ENCODE peak calls at places on chromosomes 7 and 10, in five cellular contexts. W is HCEC 1CT; G is GM19239; Q is naive thymus-derived CD4-positive, alpha-beta T cell; B is MCF 10A. P is an unnamed sample.

GRCh38 chr7:979886-980571 is 3.0 kb upstream of the CYP2W1 start:
- DNase-seq in W (no peak), G (no peak), Q (no peak), B (no peak), P (no peak)

GRCh38 chr10:96261930-96262329 is 9.4 kb downstream of the BLNK start:
- DNase-seq in W (no peak), G (no peak), Q (no peak), B (no peak), P (no peak)

GRCh38 chr7:116551692-116552091 is 26.9 kb downstream of the CAV1 start:
- DNase-seq in W (no peak), G (no peak), Q (no peak), B (no peak), P (no peak)

GRCh38 chr10:33930079-33930478 is 595.6 kb upstream of the NRP1 start:
- DNase-seq in W (no peak), G (no peak), Q (no peak), B (no peak), P (no peak)

GRCh38 chr10:51999089-51999488 is 299.7 kb upstream of the CSTF2T start:
- DNase-seq in W (no peak), G (no peak), Q (no peak), B (no peak), P (no peak)

GRCh38 chr7:43535810-43536585 is 46.9 kb upstream of the STK17A start:
- DNase-seq in W (peak; percentile 88), G (no peak), Q (no peak), B (peak; percentile 82), P (no peak)

GRCh38 chr7:99004216-99004615 is 125.9 kb downstream of the TRRAP start:
- DNase-seq in W (no peak), G (no peak), Q (no peak), B (no peak), P (peak; percentile 54)

GRCh38 chr7:33805630-33806233 is 99.6 kb upstream of the BMPER start:
- DNase-seq in W (peak; percentile 56), G (no peak), Q (no peak), B (peak; percentile 62), P (no peak)

GRCh38 chr10:99730026-99730425 is 1.9 kb downstream of the COX15 start:
- DNase-seq in W (peak; percentile 32), G (no peak), Q (no peak), B (peak; percentile 11), P (no peak)

GRCh38 chr10:70715853-70716795 is 43.8 kb downstream of the ADAMTS14 start:
- DNase-seq in W (peak; percentile 75), G (no peak), Q (no peak), B (peak; percentile 58), P (no peak)

GRCh38 chr10:97849491-97850402 is at the start of gene GOLGA7B:
- DNase-seq in W (no peak), G (peak; percentile 61), Q (peak; percentile 66), B (peak; percentile 29), P (no peak)

GRCh38 chr10:48251525-48252353 is 22.8 kb downstream of the FRMPD2 start:
- DNase-seq in W (no peak), G (no peak), Q (no peak), B (peak; percentile 57), P (no peak)

GRCh38 chr10:103855424-103855823 is at the start of gene SH3PXD2A:
- DNase-seq in W (peak; percentile 6), G (no peak), Q (no peak), B (no peak), P (no peak)

GRCh38 chr10:70740441-70741288 is 44.5 kb downstream of the TBATA start:
- DNase-seq in W (no peak), G (no peak), Q (no peak), B (no peak), P (no peak)

GRCh38 chr7:31129067-31129466 is 77.0 kb downstream of the ADCYAP1R1 start:
- DNase-seq in W (no peak), G (no peak), Q (no peak), B (peak; percentile 21), P (no peak)

GRCh38 chr7:33107136-33108066 is 1.8 kb downstream of the RP9 start:
- DNase-seq in W (peak; percentile 62), G (no peak), Q (peak; percentile 55), B (peak; percentile 58), P (no peak)

GRCh38 chr7:139739863-139740597 is 37.8 kb downstream of the HIPK2 start:
- DNase-seq in W (no peak), G (no peak), Q (no peak), B (no peak), P (no peak)

GRCh38 chr7:92504563-92504962 is 23.8 kb downstream of the PEX1 start:
- DNase-seq in W (no peak), G (no peak), Q (no peak), B (no peak), P (no peak)

GRCh38 chr7:111029574-111030357 is 61.2 kb upstream of the LRRN3 start:
- DNase-seq in W (peak; percentile 22), G (no peak), Q (peak; percentile 68), B (peak; percentile 46), P (no peak)

GRCh38 chr7:135743907-135744789 is 4.5 kb downstream of the FAM180A start:
- DNase-seq in W (no peak), G (no peak), Q (no peak), B (no peak), P (no peak)

GRCh38 chr10:81081887-81082620 is 544.4 kb downstream of the SH2D4B start:
- DNase-seq in W (no peak), G (no peak), Q (no peak), B (peak; percentile 33), P (no peak)

GRCh38 chr10:3173173-3173878 is 744 bp upstream of the PITRM1 start:
- DNase-seq in W (no peak), G (peak; percentile 41), Q (no peak), B (no peak), P (peak; percentile 98)

GRCh38 chr7:33789871-33790270 is 115.5 kb upstream of the BMPER start:
- DNase-seq in W (no peak), G (no peak), Q (no peak), B (no peak), P (no peak)

GRCh38 chr7:103751476-103751875 is 238.0 kb downstream of the RELN start:
- DNase-seq in W (no peak), G (no peak), Q (no peak), B (no peak), P (no peak)

GRCh38 chr10:132247943-132248342 is 59.8 kb downstream of the STK32C start:
- DNase-seq in W (no peak), G (no peak), Q (no peak), B (no peak), P (no peak)

GRCh38 chr7:21943436-21943835 is 2.3 kb downstream of the CDCA7L start:
- DNase-seq in W (no peak), G (no peak), Q (no peak), B (no peak), P (no peak)

GRCh38 chr10:112835933-112836564 is 114.0 kb upstream of the TCF7L2 start:
- DNase-seq in W (peak; percentile 4), G (no peak), Q (no peak), B (no peak), P (no peak)

GRCh38 chr7:78172138-78172887 is 373.7 kb downstream of the PHTF2 start:
- DNase-seq in W (no peak), G (no peak), Q (no peak), B (no peak), P (no peak)

GRCh38 chr10:32386623-32387022 is 39.7 kb upstream of the EPC1 start:
- DNase-seq in W (no peak), G (no peak), Q (peak; percentile 15), B (no peak), P (no peak)

GRCh38 chr7:109125001-109125400 is 555.3 kb downstream of the DNAJB9 start:
- DNase-seq in W (no peak), G (no peak), Q (no peak), B (no peak), P (no peak)

P was measured in suprapubic skin.